ENCODE peak calls at places on chromosomes 11 and 22, in five cellular contexts. X is BE2C, Q is right atrium auricular region, P is GM23248, A is endodermal cell. I is an unnamed sample.
A peak's percentile ranks its signal among the peaks of the same experiment; 100 is the strongest.

GRCh38 chr11:62013266-62014157 is 46.1 kb upstream of the FTH1 start:
- DNase-seq in Q (no peak), A (no peak), P (peak; percentile 76), X (no peak), I (peak; percentile 72)

GRCh38 chr22:44023404-44024287 is 456 bp upstream of the PARVB start:
- DNase-seq in P (peak; percentile 71), Q (peak; percentile 64), X (peak; percentile 52), A (peak; percentile 77), I (peak; percentile 46)

GRCh38 chr11:75656044-75656726 is 12.7 kb downstream of the MAP6 start:
- DNase-seq in Q (no peak), X (no peak), A (peak; percentile 64), P (no peak), I (peak; percentile 48)

GRCh38 chr11:76232026-76232665 is 25.8 kb upstream of the WNT11 start:
- DNase-seq in P (no peak), A (no peak), X (no peak), Q (no peak), I (no peak)

GRCh38 chr11:798093-798713 is at the start of gene SLC25A22:
- DNase-seq in P (peak; percentile 94), Q (no peak), A (peak; percentile 92), X (peak; percentile 83), I (peak; percentile 62)

GRCh38 chr22:36560001-36560400 is 31.0 kb upstream of the EIF3D start:
- DNase-seq in P (no peak), X (no peak), A (no peak), Q (no peak), I (no peak)

GRCh38 chr22:46484156-46484860 is 53.1 kb downstream of the CELSR1 start:
- DNase-seq in X (no peak), P (no peak), A (no peak), Q (no peak), I (no peak)

GRCh38 chr22:24134090-24134846 is 47.0 kb upstream of the SUSD2 start:
- DNase-seq in P (no peak), A (peak; percentile 59), X (peak; percentile 30), Q (no peak), I (no peak)

GRCh38 chr11:12182650-12183511 is 72.5 kb downstream of the MICAL2 start:
- DNase-seq in P (peak; percentile 98), Q (no peak), A (peak; percentile 72), X (no peak), I (peak; percentile 99)

GRCh38 chr11:534592-535518 is 521 bp downstream of the HRAS start:
- DNase-seq in X (no peak), A (peak; percentile 69), Q (no peak), P (peak; percentile 66), I (peak; percentile 25)

GRCh38 chr11:5004429-5005274 is 10.0 kb downstream of the OR51L1 start:
- DNase-seq in P (peak; percentile 75), X (peak; percentile 42), A (peak; percentile 82), Q (no peak), I (peak; percentile 59)

GRCh38 chr22:47486569-47487312 is 724.3 kb downstream of the TBC1D22A start:
- DNase-seq in P (no peak), X (no peak), Q (no peak), A (no peak), I (no peak)

GRCh38 chr11:131771471-131771870 is 401.1 kb downstream of the NTM start:
- DNase-seq in X (no peak), A (no peak), P (no peak), Q (no peak), I (no peak)

GRCh38 chr11:66123902-66124301 is 53.8 kb downstream of the PACS1 start:
- DNase-seq in Q (no peak), P (no peak), X (no peak), A (no peak), I (no peak)

GRCh38 chr11:64344721-64345120 is 4.7 kb downstream of the CCDC88B start:
- DNase-seq in X (no peak), Q (no peak), A (no peak), P (no peak), I (no peak)

GRCh38 chr11:94305146-94305545 is 766 bp downstream of the IZUMO1R start:
- DNase-seq in X (no peak), A (no peak), Q (no peak), P (peak; percentile 43), I (peak; percentile 8)

GRCh38 chr11:126082251-126083109 is 19.8 kb upstream of the CDON start:
- DNase-seq in P (no peak), X (no peak), A (peak; percentile 77), Q (no peak), I (no peak)
- H3K4me3 ChIP-seq in P (no peak overlapping the region), X (no peak overlapping the region), A (no peak overlapping the region), Q (no peak overlapping the region), I (no peak overlapping the region)

GRCh38 chr11:18490736-18491485 is 35.3 kb downstream of the LDHAL6A start:
- DNase-seq in Q (no peak), X (no peak), A (no peak), P (no peak), I (no peak)

GRCh38 chr11:18490319-18490718 is 34.7 kb downstream of the LDHAL6A start:
- DNase-seq in P (peak; percentile 27), Q (no peak), X (no peak), A (no peak), I (peak; percentile 68)

GRCh38 chr11:18492888-18493287 is 33.9 kb downstream of the TSG101 start:
- DNase-seq in A (no peak), Q (no peak), X (no peak), P (no peak), I (no peak)

GRCh38 chr11:18493310-18493709 is 33.4 kb downstream of the TSG101 start:
- DNase-seq in X (no peak), Q (no peak), A (no peak), P (no peak), I (no peak)

DNA sequence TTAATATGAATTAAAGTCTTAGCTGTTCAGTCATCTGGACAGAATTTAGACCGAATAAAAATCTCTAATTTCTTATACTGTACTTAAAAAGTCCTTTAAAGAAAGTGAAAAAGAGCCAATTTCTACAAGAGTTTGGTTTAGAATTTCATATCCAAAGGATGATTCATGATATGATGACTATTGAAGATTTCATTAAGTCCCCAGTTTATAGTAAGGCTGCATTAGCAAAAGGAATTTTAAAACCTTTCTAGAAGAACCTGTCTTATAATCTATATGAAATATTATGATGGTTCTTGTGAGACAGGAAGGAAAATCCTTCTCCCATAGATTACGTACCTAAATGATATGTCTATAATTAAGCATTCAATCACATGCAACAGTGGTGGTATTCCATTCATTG is 34.8 kb downstream of the TSG101 start:
- DNase-seq in Q (no peak), P (peak; percentile 41), X (no peak), A (no peak), I (no peak)
- H3K4me3 ChIP-seq in Q (no peak overlapping the region), P (no peak overlapping the region), X (no peak overlapping the region), A (no peak overlapping the region), I (no peak overlapping the region)

DNA sequence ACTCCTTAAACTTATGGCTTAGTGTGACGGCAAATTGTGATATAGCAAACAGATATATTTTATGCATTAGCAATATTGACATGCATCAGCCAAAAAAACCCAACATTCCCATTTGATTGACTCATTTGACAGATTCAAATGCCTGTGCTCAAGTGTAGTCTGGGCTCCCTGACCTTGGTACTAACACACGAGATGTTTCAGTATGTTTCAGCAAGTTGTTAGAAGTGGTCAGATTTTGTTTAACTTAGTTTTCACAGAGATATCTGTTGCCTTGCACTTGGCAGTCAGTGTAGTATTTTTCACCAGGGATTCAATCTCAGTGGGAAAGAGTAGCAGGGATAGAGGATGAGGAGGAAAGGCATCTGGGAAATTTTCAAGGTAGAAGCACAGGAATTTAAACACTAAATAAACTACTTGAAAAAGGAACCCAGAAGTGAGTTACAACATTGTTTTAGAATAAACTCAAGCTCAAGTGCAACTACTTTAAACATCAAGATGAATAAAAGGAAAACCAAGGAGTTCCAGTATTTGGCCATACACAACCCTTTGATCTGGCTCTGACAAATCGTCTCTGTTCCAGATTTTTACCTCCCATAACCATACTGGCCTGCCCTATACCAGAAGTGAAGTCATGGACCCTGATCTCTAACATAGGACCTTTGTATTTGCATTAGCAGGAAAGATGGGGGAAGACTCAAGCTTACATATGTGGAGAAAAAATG is 56.5 kb upstream of the BLID start:
- DNase-seq in X (no peak), Q (no peak), A (no peak), P (peak; percentile 19), I (no peak)
- H3K4me3 ChIP-seq in X (no peak overlapping the region), Q (no peak overlapping the region), A (no peak overlapping the region), P (peak overlapping the region; percentile 89), I (no peak overlapping the region)

GRCh38 chr22:50620861-50621490 is 7.0 kb downstream of the ARSA start:
- DNase-seq in Q (no peak), X (no peak), P (peak; percentile 36), A (no peak), I (no peak)
- H3K4me3 ChIP-seq in Q (no peak overlapping the region), X (peak overlapping the region; percentile 49), P (peak overlapping the region; percentile 0), A (peak overlapping the region; percentile 65), I (no peak overlapping the region)

GRCh38 chr22:17897411-17897810 is 123.1 kb upstream of the BID start:
- DNase-seq in X (no peak), P (no peak), Q (no peak), A (no peak), I (no peak)
- H3K4me3 ChIP-seq in X (no peak overlapping the region), P (no peak overlapping the region), Q (no peak overlapping the region), A (no peak overlapping the region), I (no peak overlapping the region)

GRCh38 chr11:92246637-92247036 is 22.0 kb downstream of the FAT3 start:
- DNase-seq in X (no peak), A (no peak), P (no peak), Q (no peak), I (peak; percentile 17)

GRCh38 chr11:92245700-92246270 is 21.2 kb downstream of the FAT3 start:
- DNase-seq in P (no peak), A (no peak), X (no peak), Q (no peak), I (no peak)

GRCh38 chr11:92240946-92241345 is 16.3 kb downstream of the FAT3 start:
- DNase-seq in Q (no peak), P (no peak), A (no peak), X (no peak), I (no peak)
- H3K4me3 ChIP-seq in Q (no peak overlapping the region), P (no peak overlapping the region), A (no peak overlapping the region), X (no peak overlapping the region), I (no peak overlapping the region)

DNA sequence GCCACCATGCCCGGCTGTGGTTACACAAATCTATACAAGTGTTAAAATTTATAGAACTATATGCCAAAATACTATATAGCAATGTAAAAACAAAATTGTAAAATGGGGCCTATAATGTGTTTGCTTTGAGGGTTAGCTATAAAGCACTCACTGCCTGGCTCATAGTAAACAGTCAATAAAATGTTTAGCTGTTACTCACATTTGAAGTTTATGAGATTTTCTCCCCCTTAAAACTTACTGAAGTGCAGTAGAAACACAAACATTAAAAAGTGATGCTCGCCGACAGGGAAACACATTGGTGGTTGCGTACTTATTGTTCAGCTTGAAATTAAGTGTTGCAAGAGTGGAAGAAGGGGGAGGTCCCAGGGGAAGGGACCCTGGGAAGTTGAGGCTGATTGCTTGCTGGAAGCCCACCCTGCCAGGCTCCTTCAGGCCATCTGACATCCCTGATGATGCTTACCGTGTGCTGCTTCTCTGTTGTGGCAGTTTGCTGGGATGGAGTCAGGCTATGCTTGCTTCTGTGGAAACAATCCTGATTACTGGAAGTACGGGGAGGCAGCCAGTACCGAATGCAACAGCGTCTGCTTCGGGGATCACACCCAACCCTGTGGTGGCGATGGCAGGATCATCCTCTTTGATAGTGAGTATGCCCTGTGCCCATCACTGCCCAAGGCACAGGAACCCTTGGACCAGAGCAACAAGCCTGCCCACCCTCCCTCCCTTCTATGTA is 52.1 kb downstream of the KREMEN1 start:
- DNase-seq in X (no peak), Q (no peak), A (no peak), P (no peak), I (no peak)
- H3K4me3 ChIP-seq in X (no peak overlapping the region), Q (no peak overlapping the region), A (no peak overlapping the region), P (no peak overlapping the region), I (no peak overlapping the region)

I was measured in AG10803.